ENCODE peak calls at places on chromosome 6, in six cellular contexts. N, G, R, I, M and O are unnamed samples. For H3K4me1, the result is how much of the 10 kb centered on the place peaks cover.

GRCh38 chr6:128725271-128726233 is 157.4 kb upstream of the LAMA2 start:
- DNase-seq in I (peak), N (no peak), G (no peak), M (peak), R (no peak), O (no peak)

GRCh38 chr6:108492131-108492766 is 68.5 kb upstream of the FOXO3 start:
- DNase-seq in M (no peak), I (no peak), R (no peak), G (no peak), N (no peak), O (peak)

GRCh38 chr6:26383624-26384417 is 913 bp downstream of the BTN2A2 start:
- DNase-seq in R (peak), I (peak), G (no peak), N (peak), M (no peak), O (no peak)

GRCh38 chr6:105849741-105850140 is 236.4 kb upstream of the PRDM1 start:
- DNase-seq in N (no peak), G (no peak), M (no peak), R (no peak), I (no peak), O (no peak)

GRCh38 chr6:118283759-118284158 is 264.3 kb upstream of the PLN start:
- DNase-seq in M (peak), R (no peak), I (peak), G (no peak), N (peak), O (peak)

GRCh38 chr6:27059621-27060425 is 187.7 kb upstream of the PRSS16 start:
- DNase-seq in G (no peak), N (peak), R (no peak), I (no peak), M (no peak), O (no peak)

GRCh38 chr6:111841822-111842221 is 31.4 kb downstream of the FYN start:
- DNase-seq in I (no peak), N (peak), G (no peak), M (no peak), R (no peak), O (peak)

GRCh38 chr6:34189806-34190503 is 44.1 kb upstream of the GRM4 start:
- DNase-seq in I (no peak), N (no peak), R (no peak), G (no peak), M (no peak), O (peak)

GRCh38 chr6:106183430-106183829 is 97.3 kb downstream of the PRDM1 start:
- DNase-seq in I (no peak), R (no peak), N (no peak), G (no peak), M (no peak), O (no peak)

GRCh38 chr6:137764464-137764863 is 102.6 kb upstream of the TNFAIP3 start:
- DNase-seq in G (no peak), N (no peak), I (no peak), M (no peak), R (no peak), O (no peak)

GRCh38 chr6:144344651-144345050 is 59.5 kb downstream of the UTRN start:
- DNase-seq in G (no peak), R (no peak), I (no peak), N (no peak), M (no peak), O (peak)

GRCh38 chr6:113094781-113095180 is 747.7 kb downstream of the RFPL4B start:
- DNase-seq in I (no peak), R (no peak), M (no peak), N (no peak), G (no peak), O (no peak)

GRCh38 chr6:8627085-8627861 is 191.9 kb upstream of the SLC35B3 start:
- DNase-seq in M (no peak), N (no peak), R (no peak), I (no peak), G (no peak), O (no peak)

GRCh38 chr6:113596907-113597583 is 260.1 kb upstream of the MARCKS start:
- DNase-seq in I (no peak), N (no peak), M (no peak), G (no peak), R (no peak), O (no peak)

GRCh38 chr6:75235271-75235670 is 8.3 kb downstream of the COX7A2 start:
- DNase-seq in R (no peak), M (no peak), G (no peak), N (no peak), I (no peak), O (no peak)

GRCh38 chr6:106363401-106364138 is 3.1 kb downstream of the CRYBG1 start:
- DNase-seq in N (no peak), M (no peak), R (no peak), I (no peak), G (no peak), O (no peak)

GRCh38 chr6:71887744-71888115 is 1.4 kb downstream of the RIMS1 start:
- DNase-seq in I (no peak), G (no peak), M (no peak), N (no peak), R (no peak), O (no peak)

DNA sequence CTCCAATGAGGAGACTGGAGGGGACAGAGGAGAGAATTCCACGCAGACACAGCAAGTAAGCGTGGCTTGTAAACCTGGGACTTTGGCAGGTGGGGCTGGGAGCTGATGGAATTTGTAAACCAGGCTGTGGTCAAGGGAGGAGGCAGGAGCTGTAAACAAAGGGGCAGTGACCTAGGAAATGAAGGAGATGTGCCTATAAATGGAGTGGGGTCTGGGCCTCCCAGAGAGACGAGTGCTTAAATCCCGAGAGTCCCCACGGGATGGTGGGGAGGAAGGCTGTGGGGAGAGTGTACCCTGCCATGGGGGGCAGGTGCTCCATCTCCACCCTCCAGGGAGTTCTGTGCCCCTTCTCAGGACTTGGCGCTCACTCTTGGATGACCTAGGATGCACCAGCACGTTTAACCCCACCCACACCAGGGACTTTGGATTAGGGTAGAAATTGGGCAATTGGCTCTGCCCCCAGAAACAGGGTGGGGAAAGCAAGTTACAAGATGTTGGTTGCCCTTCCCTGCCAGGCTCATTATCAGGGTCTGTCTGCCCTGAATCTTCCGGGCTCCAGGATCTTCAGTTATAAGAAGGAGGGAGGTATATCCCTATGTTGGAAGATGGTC is 4.0 kb upstream of the DHX16 start:
- DNase-seq in M (no peak), R (no peak), G (no peak), I (no peak), N (no peak), O (no peak)
- H3K27ac ChIP-seq in M (no peak), R (no peak), G (no peak), I (no peak), N (no peak), O (no peak)

GRCh38 chr6:2712102-2712501 is 38.6 kb downstream of the MYLK4 start:
- DNase-seq in R (no peak), N (no peak), I (no peak), M (no peak), G (no peak), O (no peak)
- H3K4me1 ChIP-seq in R (under half), N (under half), I (under half), M (under half), G (under half), O (under half)

DNA sequence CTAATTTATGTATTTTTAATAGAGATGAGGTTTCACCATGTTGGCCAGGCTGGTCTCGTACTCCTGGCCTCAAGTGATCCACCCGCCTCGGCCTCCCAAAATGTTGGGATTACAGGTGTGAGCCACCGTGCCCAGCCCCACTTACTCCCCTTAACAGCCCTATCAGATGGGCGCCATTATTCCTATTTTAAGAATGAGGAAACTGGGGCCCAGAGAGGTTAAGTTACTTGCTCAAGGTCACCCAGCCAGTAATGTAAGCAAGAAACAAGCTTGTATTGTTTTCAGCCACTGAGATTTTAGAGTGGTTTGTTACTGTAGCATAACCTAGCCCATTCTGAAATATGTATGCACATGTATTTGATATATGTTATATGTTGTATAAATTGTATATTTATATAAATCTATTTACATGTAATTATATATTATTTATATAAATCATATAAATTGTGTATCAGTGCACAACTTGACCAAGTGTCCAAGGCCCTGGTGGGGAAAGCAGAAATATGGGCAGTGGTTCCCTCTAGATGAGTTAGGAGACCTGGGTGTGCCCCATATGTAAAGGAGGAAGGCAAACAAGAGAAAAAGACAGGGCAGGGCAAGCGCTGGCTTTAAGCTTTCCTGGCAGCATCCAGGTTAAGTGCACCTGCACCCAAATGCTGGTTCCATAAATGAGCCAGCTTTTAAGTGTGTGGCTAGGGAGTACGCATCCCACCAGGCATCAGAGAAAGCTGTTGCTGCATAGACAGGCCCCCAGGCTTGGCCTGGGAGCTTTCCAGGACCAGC is 1.2 kb upstream of the GUCA1A start:
- DNase-seq in R (no peak), N (no peak), G (no peak), M (no peak), I (no peak), O (no peak)
- H3K27ac ChIP-seq in R (no peak), N (no peak), G (no peak), M (no peak), I (no peak), O (no peak)

GRCh38 chr6:3385660-3386151 is 71.1 kb downstream of the SLC22A23 start:
- DNase-seq in N (no peak), I (no peak), R (no peak), M (no peak), G (no peak), O (no peak)

GRCh38 chr6:3383525-3383924 is 73.3 kb downstream of the SLC22A23 start:
- DNase-seq in M (peak), R (peak), N (peak), I (no peak), G (no peak), O (no peak)

GRCh38 chr6:3384346-3385143 is 72.3 kb downstream of the SLC22A23 start:
- DNase-seq in G (no peak), N (no peak), R (no peak), M (no peak), I (no peak), O (no peak)

GRCh38 chr6:3388786-3389185 is 68.1 kb downstream of the SLC22A23 start:
- DNase-seq in I (no peak), R (no peak), G (no peak), N (no peak), M (no peak), O (no peak)

GRCh38 chr6:3386374-3386857 is 70.4 kb downstream of the SLC22A23 start:
- DNase-seq in R (no peak), M (no peak), G (no peak), N (no peak), I (no peak), O (no peak)
- H3K4me1 ChIP-seq in R (under half), M (under half), G (under half), N (under half), I (under half), O (under half)

GRCh38 chr6:13487122-13488014 is at the start of gene GFOD1:
- DNase-seq in G (peak), I (peak), N (peak), M (peak), R (peak), O (peak)

GRCh38 chr6:13485303-13485702 is 2.1 kb downstream of the GFOD1 start:
- DNase-seq in R (no peak), G (no peak), M (no peak), N (no peak), I (no peak), O (no peak)

GRCh38 chr6:13485923-13486557 is 1.4 kb downstream of the GFOD1 start:
- DNase-seq in M (no peak), R (peak), N (peak), I (peak), G (peak), O (no peak)

GRCh38 chr6:13488015-13488895 is 855 bp upstream of the GFOD1 start:
- DNase-seq in G (peak), N (peak), I (peak), M (peak), R (peak), O (peak)

DNA sequence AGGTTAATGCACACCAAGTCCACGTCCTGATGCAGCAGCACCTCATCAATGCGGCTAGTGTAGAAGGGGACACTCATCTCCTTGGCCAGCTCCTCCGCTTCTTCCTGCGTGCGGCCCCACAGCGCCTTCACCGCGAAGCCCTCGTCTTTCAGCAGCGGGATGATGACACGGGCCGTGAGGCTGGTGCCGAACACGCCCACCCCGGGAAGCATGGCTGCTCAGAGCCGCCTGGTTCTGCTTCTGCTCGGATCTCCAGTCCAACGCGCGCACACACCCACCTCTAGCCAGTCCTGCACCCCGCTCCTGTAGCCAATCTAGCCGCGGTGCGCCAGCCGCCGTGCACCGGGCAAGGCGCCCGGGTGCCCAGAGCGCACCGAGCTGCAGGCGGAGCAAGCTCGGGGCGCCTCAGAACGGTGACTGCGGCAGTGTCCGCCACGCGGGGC is 700 bp downstream of the GFOD1 start:
- DNase-seq in R (peak), G (peak), M (peak), I (peak), N (peak), O (peak)
- H3K27ac ChIP-seq in R (peak), G (peak), M (peak), I (no peak), N (peak), O (no peak)

GRCh38 chr6:31658158-31658688 is 2.4 kb downstream of the C6orf47 start:
- DNase-seq in I (no peak), N (no peak), M (no peak), R (no peak), G (no peak), O (no peak)
- H3K4me1 ChIP-seq in I (under half), N (under half), M (under half), R (under half), G (under half), O (half or more)

DNA sequence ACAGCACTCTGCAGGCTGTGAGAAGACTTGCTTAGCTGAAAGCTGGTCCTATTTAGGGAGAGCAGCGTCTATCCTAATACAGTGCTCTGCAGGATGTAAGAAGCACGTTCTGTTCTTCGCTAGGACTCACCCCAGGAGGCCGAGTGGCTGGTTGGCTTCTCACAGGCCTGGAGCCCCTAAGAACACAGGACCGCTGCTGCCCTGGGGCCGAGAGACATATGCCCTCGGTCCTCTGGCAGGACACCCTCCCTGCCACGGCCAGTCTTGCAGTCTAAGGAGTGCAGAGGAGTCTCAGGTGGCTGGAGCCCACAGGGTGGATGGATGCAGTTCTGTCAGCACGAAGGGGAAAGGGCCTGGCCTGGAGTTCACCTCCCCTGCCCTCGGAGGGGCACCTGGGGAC is 96.5 kb downstream of the SMOC2 start:
- DNase-seq in R (no peak), I (no peak), G (no peak), M (no peak), N (no peak), O (no peak)
- H3K27ac ChIP-seq in R (no peak), I (no peak), G (no peak), M (no peak), N (no peak), O (no peak)

GRCh38 chr6:30882764-30883475 is 1.4 kb upstream of the DDR1 start:
- DNase-seq in R (peak), I (peak), N (peak), G (no peak), M (peak), O (no peak)
- H3K4me1 ChIP-seq in R (under half), I (under half), N (under half), G (under half), M (under half), O (under half)

DNA sequence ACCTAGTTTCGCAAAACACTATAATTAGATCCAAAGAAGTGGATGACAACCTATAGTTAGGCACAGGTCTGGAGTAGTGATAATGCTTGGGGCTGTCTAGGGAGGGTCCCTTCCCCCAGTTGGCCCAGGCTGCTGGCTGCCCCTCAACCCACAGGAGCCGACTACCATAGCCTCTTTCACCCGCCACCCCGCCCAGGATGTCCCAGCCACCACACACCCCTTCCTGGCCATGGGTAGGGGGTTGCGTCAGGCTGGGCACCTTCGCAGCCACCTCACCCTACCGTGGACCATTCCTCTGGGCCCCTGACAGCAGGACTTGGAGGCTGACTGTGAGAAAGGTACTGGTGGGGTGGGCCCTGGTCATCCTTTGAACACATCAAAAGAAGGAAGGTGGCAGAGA is 8.5 kb downstream of the TFEB start:
- DNase-seq in R (no peak), G (no peak), N (no peak), I (no peak), M (no peak), O (no peak)
- H3K27ac ChIP-seq in R (peak), G (peak), N (no peak), I (no peak), M (no peak), O (no peak)

GRCh38 chr6:148521158-148521557 is 178.5 kb downstream of the SASH1 start:
- DNase-seq in R (no peak), G (no peak), N (no peak), M (no peak), I (no peak), O (no peak)
- H3K4me1 ChIP-seq in R (under half), G (under half), N (under half), M (under half), I (under half), O (under half)